ENCODE peak calls at places on chromosomes 3 and 15, in seven cellular contexts. N is HCT116, U is AG09309, C is astrocyte, S is Panc1, B is foreskin fibroblast, H is GM06990. W is an unnamed sample.

GRCh38 chr15:45185903-45186770 is 1.6 kb downstream of the SHF start:
- DNase-seq in S (no peak), C (peak), H (no peak), U (no peak), B (peak), N (no peak), W (no peak)

GRCh38 chr3:54827766-54828165 is 100.1 kb downstream of the LRTM1 start:
- DNase-seq in C (no peak), U (no peak), H (no peak), S (no peak), N (no peak), B (no peak), W (no peak)

GRCh38 chr15:74365619-74366445 is 1.6 kb downstream of the CYP11A1 start:
- DNase-seq in H (no peak), N (no peak), B (peak), C (no peak), U (no peak), S (no peak), W (no peak)

GRCh38 chr3:37836589-37836988 is 25.1 kb upstream of the CTDSPL start:
- DNase-seq in U (no peak), N (no peak), H (no peak), C (no peak), B (no peak), S (no peak), W (no peak)

GRCh38 chr3:181302960-181303359 is 313.4 kb upstream of the DNAJC19 start:
- DNase-seq in B (no peak), C (no peak), N (no peak), U (no peak), S (no peak), H (no peak), W (no peak)

GRCh38 chr3:87792532-87793321 is 266.1 kb downstream of the CGGBP1 start:
- DNase-seq in U (no peak), S (no peak), N (no peak), C (no peak), B (peak), H (no peak), W (no peak)

GRCh38 chr3:50246517-50246954 is 10.5 kb downstream of the GNAI2 start:
- DNase-seq in N (peak), S (no peak), H (no peak), B (peak), U (peak), C (peak), W (no peak)

GRCh38 chr15:90038639-90039095 is 37.5 kb downstream of the ZNF710 start:
- DNase-seq in C (no peak), B (no peak), N (no peak), U (no peak), H (no peak), S (no peak), W (no peak)

GRCh38 chr3:133843634-133844033 is 38.0 kb downstream of the SRPRB start:
- DNase-seq in B (peak), H (no peak), S (no peak), U (no peak), N (no peak), C (peak), W (no peak)

GRCh38 chr3:177744873-177745646 is 547.8 kb upstream of the TBL1XR1 start:
- DNase-seq in H (no peak), N (no peak), B (peak), U (no peak), C (peak), S (no peak), W (no peak)

GRCh38 chr3:54355795-54356194 is 233.4 kb downstream of the CACNA2D3 start:
- DNase-seq in B (no peak), S (no peak), N (no peak), U (no peak), C (no peak), H (no peak), W (no peak)

GRCh38 chr3:181521831-181522230 is 189.9 kb upstream of the SOX2 start:
- DNase-seq in C (no peak), H (no peak), B (no peak), U (no peak), S (no peak), N (no peak), W (no peak)

GRCh38 chr3:113516115-113516505 is 1.2 kb upstream of the SPICE1 start:
- DNase-seq in U (no peak), H (no peak), B (no peak), C (no peak), S (no peak), N (no peak), W (no peak)

GRCh38 chr3:33074217-33075067 is 22.5 kb downstream of the GLB1 start:
- DNase-seq in U (peak), N (peak), S (peak), B (peak), C (peak), H (no peak), W (no peak)

GRCh38 chr3:186722457-186722856 is 5.3 kb downstream of the KNG1 start:
- DNase-seq in C (no peak), N (peak), H (no peak), B (peak), U (no peak), S (no peak), W (no peak)

GRCh38 chr3:188830955-188831354 is 340.8 kb upstream of the TPRG1 start:
- DNase-seq in U (no peak), C (no peak), B (peak), H (no peak), S (no peak), N (no peak), W (no peak)

GRCh38 chr3:161296814-161297213 is 74.5 kb downstream of the SPTSSB start:
- DNase-seq in S (no peak), U (no peak), N (no peak), C (no peak), H (no peak), B (no peak), W (no peak)

GRCh38 chr3:195107593-195107992 is 163.4 kb downstream of the XXYLT1 start:
- DNase-seq in S (no peak), B (no peak), N (no peak), H (no peak), U (no peak), C (no peak), W (no peak)
- H3K4me3 ChIP-seq in S (no peak), B (no peak), N (no peak), H (no peak), U (no peak), C (no peak), W (no peak)

GRCh38 chr3:63069780-63070540 is 194.7 kb upstream of the CADPS start:
- DNase-seq in C (peak), N (no peak), B (no peak), H (no peak), U (no peak), S (no peak), W (no peak)
- TF ChIP-seq CTCF in C (no peak), N (no peak), B (no peak), H (no peak), U (no peak), S (no peak), W (no peak)

DNA sequence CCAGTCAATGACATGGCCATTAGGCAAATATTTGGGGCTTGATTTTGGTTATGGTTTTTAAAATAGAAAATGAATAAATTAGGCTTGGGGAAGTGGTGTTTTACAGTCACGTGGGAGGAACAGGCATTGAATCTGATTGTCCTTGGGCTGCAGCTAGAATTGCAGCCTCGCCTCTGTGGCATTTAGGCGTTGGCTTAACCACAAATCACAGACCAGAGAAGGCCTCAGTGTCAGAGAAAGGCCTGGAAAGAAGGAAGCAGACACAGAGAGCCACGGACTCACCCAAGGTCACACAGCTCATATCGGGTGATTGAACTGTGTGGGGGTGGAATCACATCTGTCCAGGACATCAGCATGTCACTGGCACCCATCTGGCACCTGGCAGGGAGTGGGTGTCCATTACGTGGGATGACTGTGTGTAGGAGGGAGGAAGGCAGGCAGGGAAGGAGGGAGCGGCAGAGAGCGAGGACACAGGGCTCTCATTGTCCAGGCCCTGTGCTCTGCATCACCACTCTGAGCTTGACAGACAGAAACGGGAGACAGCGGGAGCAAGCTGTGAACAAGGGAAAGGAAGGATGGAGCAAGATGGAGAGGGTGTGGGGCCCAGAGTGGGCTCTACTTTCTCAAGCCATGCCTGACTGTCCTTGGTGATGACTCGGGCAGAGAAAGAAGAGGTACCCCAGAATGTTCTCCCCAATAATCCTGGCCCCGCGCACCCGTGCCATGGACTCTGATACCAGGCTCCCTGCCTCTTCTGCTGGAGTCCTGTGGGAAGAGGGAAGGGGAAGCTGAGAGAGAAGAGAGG is 186.4 kb downstream of the FAM43A start:
- DNase-seq in U (peak), S (no peak), H (no peak), C (peak), B (peak), N (peak), W (no peak)
- H3K4me3 ChIP-seq in U (no peak), S (no peak), H (no peak), C (no peak), B (no peak), N (peak), W (no peak)

GRCh38 chr15:73156431-73157191 is 104.3 kb downstream of the NEO1 start:
- DNase-seq in U (no peak), N (no peak), C (no peak), B (no peak), S (no peak), H (no peak), W (no peak)
- TF ChIP-seq CTCF in U (no peak), N (no peak), C (no peak), B (no peak), S (no peak), H (peak), W (peak)